ENCODE peak calls at places on chromosome 18, in seven cellular contexts. W, P, R, X, C, J and E are unnamed samples. For H3K4me1, the result is how much of the 10 kb centered on the place peaks cover.

GRCh38 chr18:63410792-63411191 is 11.5 kb downstream of the VPS4B start:
- DNase-seq in W (no peak), R (no peak), C (no peak), P (no peak), X (no peak), J (no peak), E (peak)

GRCh38 chr18:50133526-50133925 is 61.4 kb downstream of the MYO5B start:
- DNase-seq in X (no peak), R (no peak), W (no peak), P (no peak), J (no peak), C (no peak), E (no peak)

GRCh38 chr18:49447810-49448745 is 12.4 kb downstream of the DYM start:
- DNase-seq in R (peak), P (no peak), X (no peak), W (peak), J (no peak), C (peak), E (peak)

GRCh38 chr18:26960901-26961300 is 95.4 kb upstream of the AQP4 start:
- DNase-seq in R (no peak), C (no peak), J (no peak), W (no peak), P (no peak), X (no peak), E (no peak)

GRCh38 chr18:58362027-58362575 is 266.8 kb downstream of the ALPK2 start:
- DNase-seq in W (no peak), R (peak), C (no peak), J (no peak), X (no peak), P (no peak), E (peak)

GRCh38 chr18:32405588-32405987 is 65.1 kb downstream of the GAREM1 start:
- DNase-seq in R (no peak), W (no peak), P (no peak), C (no peak), X (no peak), J (no peak), E (no peak)

GRCh38 chr18:61129001-61129400 is 204.2 kb upstream of the CDH20 start:
- DNase-seq in J (no peak), R (no peak), X (no peak), C (peak), P (no peak), W (no peak), E (no peak)

GRCh38 chr18:48828713-48829442 is 121.9 kb downstream of the SMAD7 start:
- DNase-seq in J (no peak), P (peak), W (no peak), C (peak), R (no peak), X (no peak), E (peak)

GRCh38 chr18:51051105-51051712 is 21.2 kb downstream of the SMAD4 start:
- DNase-seq in C (peak), J (no peak), W (no peak), R (peak), X (no peak), P (no peak), E (peak)

GRCh38 chr18:45774065-45774521 is 50.1 kb downstream of the SLC14A1 start:
- DNase-seq in P (no peak), X (no peak), R (no peak), C (no peak), W (no peak), J (no peak), E (no peak)

GRCh38 chr18:51191139-51191717 is 6.3 kb downstream of the MEX3C start:
- DNase-seq in X (no peak), R (no peak), J (no peak), C (no peak), P (no peak), W (no peak), E (no peak)

GRCh38 chr18:58911766-58912165 is 47.1 kb downstream of the ZNF532 start:
- DNase-seq in X (no peak), P (no peak), W (no peak), C (peak), R (peak), J (peak), E (peak)

GRCh38 chr18:8793445-8794132 is 88.2 kb downstream of the MTCL1 start:
- DNase-seq in J (no peak), C (no peak), P (no peak), W (no peak), X (no peak), R (no peak), E (no peak)

GRCh38 chr18:62001396-62001795 is 108.6 kb upstream of the RNF152 start:
- DNase-seq in X (no peak), R (no peak), P (no peak), W (no peak), C (peak), J (no peak), E (no peak)

GRCh38 chr18:32552421-32553030 is 81.8 kb upstream of the GAREM1 start:
- DNase-seq in J (no peak), C (peak), R (peak), X (no peak), P (peak), W (peak), E (peak)

GRCh38 chr18:59033361-59033760 is 106.3 kb upstream of the SEC11C start:
- DNase-seq in P (no peak), W (no peak), X (no peak), R (no peak), C (peak), J (no peak), E (no peak)

GRCh38 chr18:59459352-59460059 is 100.4 kb upstream of the LMAN1 start:
- DNase-seq in X (no peak), J (no peak), C (peak), W (no peak), R (peak), P (no peak), E (peak)

GRCh38 chr18:57805117-57805516 is 2.0 kb upstream of the ATP8B1 start:
- DNase-seq in C (no peak), W (no peak), R (no peak), X (no peak), J (no peak), P (no peak), E (no peak)

GRCh38 chr18:31555971-31556747 is 35.5 kb upstream of the TTR start:
- DNase-seq in R (peak), C (peak), P (no peak), J (no peak), W (no peak), X (no peak), E (peak)

GRCh38 chr18:42030586-42031182 is 75.7 kb downstream of the PIK3C3 start:
- DNase-seq in W (no peak), P (no peak), R (peak), X (no peak), C (peak), J (no peak), E (peak)

GRCh38 chr18:659597-659996 is 2.1 kb downstream of the TYMS start:
- DNase-seq in W (no peak), X (no peak), R (no peak), J (no peak), P (no peak), C (no peak), E (no peak)

GRCh38 chr18:32298289-32298688 is 108.5 kb downstream of the MEP1B start:
- DNase-seq in R (no peak), W (no peak), P (no peak), X (no peak), J (no peak), C (no peak), E (no peak)

GRCh38 chr18:1779587-1779986 is 791.7 kb downstream of the METTL4 start:
- DNase-seq in R (no peak), P (no peak), J (no peak), C (no peak), X (no peak), W (no peak), E (no peak)

GRCh38 chr18:74299746-74300145 is 8.0 kb upstream of the CYB5A start:
- DNase-seq in P (no peak), R (no peak), X (no peak), W (no peak), J (no peak), C (no peak), E (no peak)

GRCh38 chr18:60067426-60068210 is 167.8 kb downstream of the PMAIP1 start:
- DNase-seq in W (no peak), X (no peak), R (no peak), P (no peak), J (no peak), C (peak), E (no peak)

GRCh38 chr18:2147424-2147823 is 423.9 kb downstream of the METTL4 start:
- DNase-seq in C (no peak), W (no peak), R (no peak), X (no peak), P (no peak), J (no peak), E (no peak)

GRCh38 chr18:69161383-69162028 is 239.2 kb upstream of the DOK6 start:
- DNase-seq in X (no peak), C (peak), R (peak), W (no peak), P (no peak), J (no peak), E (peak)

GRCh38 chr18:48218285-48219022 is 190.7 kb downstream of the ZBTB7C start:
- DNase-seq in J (no peak), P (no peak), W (no peak), R (no peak), X (no peak), C (no peak), E (no peak)

GRCh38 chr18:45920367-45920766 is 46.8 kb downstream of the EPG5 start:
- DNase-seq in X (no peak), C (no peak), J (peak), P (peak), R (peak), W (no peak), E (no peak)

GRCh38 chr18:29154758-29155725 is 978.1 kb upstream of the CDH2 start:
- DNase-seq in X (no peak), P (no peak), J (no peak), W (no peak), C (no peak), R (peak), E (peak)

GRCh38 chr18:1104265-1104792 is 199.7 kb downstream of the ADCYAP1 start:
- DNase-seq in R (no peak), P (no peak), C (no peak), J (no peak), W (no peak), X (no peak), E (no peak)

GRCh38 chr18:31410716-31411483 is 34.3 kb downstream of the DSG4 start:
- DNase-seq in J (no peak), X (no peak), W (no peak), C (peak), P (no peak), R (no peak), E (no peak)

GRCh38 chr18:32618501-32618985 is 147.9 kb upstream of the GAREM1 start:
- DNase-seq in C (peak), P (no peak), R (no peak), W (no peak), J (no peak), X (no peak), E (no peak)

GRCh38 chr18:58125183-58125582 is 81.2 kb downstream of the NEDD4L start:
- DNase-seq in C (peak), P (no peak), W (no peak), X (no peak), J (no peak), R (peak), E (no peak)

GRCh38 chr18:70377857-70378701 is 89.2 kb downstream of the SOCS6 start:
- DNase-seq in W (no peak), X (no peak), R (no peak), P (no peak), J (no peak), C (no peak), E (no peak)

GRCh38 chr18:70376137-70376913 is 87.5 kb downstream of the SOCS6 start:
- DNase-seq in R (no peak), W (no peak), X (no peak), J (no peak), P (no peak), C (no peak), E (no peak)

GRCh38 chr18:70377317-70377799 is 88.5 kb downstream of the SOCS6 start:
- DNase-seq in R (peak), W (no peak), P (peak), J (no peak), X (no peak), C (no peak), E (peak)

GRCh38 chr18:70374154-70374553 is 85.3 kb downstream of the SOCS6 start:
- DNase-seq in R (peak), P (no peak), J (no peak), C (no peak), W (no peak), X (no peak), E (no peak)

DNA sequence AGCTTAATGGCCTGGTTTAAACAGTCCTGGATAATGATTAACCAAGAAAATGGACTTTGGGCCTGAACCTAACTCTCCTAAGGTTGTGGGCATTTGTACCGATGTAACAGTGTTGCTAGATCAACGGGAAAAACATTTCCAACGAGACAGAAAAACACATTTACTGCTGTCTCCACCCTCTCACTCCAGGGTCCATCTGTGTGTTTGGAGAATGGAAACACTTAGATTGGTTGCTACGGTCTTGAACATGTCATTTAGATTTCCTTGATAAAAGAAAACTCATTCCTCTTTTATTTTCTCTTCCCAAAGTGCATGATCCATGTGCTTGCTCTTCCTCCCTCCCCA is 88.0 kb downstream of the SOCS6 start:
- DNase-seq in C (no peak), W (no peak), P (no peak), R (peak), J (no peak), X (no peak), E (peak)
- H3K4me1 ChIP-seq in C (under half), W (under half), P (under half), R (half or more), J (under half), X (under half), E (under half)

DNA sequence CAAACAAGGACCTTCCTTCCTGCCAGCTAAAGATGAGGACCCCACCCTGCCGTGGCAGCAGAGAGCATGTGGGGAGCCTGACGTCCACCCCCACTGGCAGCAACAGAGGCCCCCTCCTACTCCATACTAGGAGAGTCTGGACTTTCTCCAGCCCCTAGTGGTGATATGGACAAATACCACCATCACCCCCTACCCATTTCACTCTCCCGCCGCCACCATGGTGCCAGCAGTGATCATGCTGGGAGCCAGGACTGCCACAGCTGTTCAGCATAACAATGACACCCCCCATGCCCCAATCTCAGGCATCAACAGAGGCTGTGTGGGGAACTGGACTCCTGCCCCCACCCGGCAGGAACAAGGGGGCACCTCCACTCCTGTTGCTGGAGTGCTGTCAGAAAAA is 42.7 kb upstream of the ATP9B start:
- DNase-seq in W (no peak), J (no peak), P (no peak), C (peak), R (no peak), X (no peak), E (no peak)
- H3K4me1 ChIP-seq in W (under half), J (under half), P (under half), C (under half), R (under half), X (under half), E (under half)

GRCh38 chr18:24503182-24503581 is 42.7 kb downstream of the HRH4 start:
- DNase-seq in R (no peak), W (no peak), X (no peak), C (no peak), J (no peak), P (no peak), E (no peak)

GRCh38 chr18:24502621-24503020 is 42.2 kb downstream of the HRH4 start:
- DNase-seq in J (no peak), X (no peak), P (no peak), R (no peak), C (peak), W (no peak), E (no peak)

GRCh38 chr18:24504401-24504800 is 44.0 kb downstream of the HRH4 start:
- DNase-seq in P (no peak), X (no peak), W (no peak), C (no peak), R (no peak), J (no peak), E (no peak)

GRCh38 chr18:24509435-24509834 is 49.0 kb downstream of the HRH4 start:
- DNase-seq in C (no peak), P (no peak), X (no peak), W (no peak), R (no peak), J (no peak), E (no peak)

DNA sequence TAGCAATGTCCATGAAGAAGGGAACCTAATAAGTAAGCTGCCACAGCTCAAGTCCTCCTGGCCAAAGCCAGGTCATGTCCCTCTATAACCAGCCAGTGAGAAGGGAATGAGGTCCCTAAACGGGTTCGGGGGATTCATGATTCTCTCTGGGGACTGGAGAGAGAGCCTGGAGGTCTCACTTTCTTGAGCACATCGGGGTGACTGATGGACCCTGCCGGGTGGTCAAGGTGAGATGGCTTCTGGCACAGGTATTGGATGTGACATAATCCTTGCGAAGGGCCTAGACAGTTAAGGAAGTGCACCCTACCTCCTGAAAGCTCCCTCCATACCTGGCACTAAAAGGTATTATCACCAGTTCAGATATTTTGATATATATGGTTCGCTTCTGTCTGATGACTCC is 45.7 kb downstream of the HRH4 start:
- DNase-seq in R (no peak), C (no peak), W (no peak), J (no peak), P (no peak), X (no peak), E (no peak)
- H3K4me1 ChIP-seq in R (under half), C (under half), W (under half), J (under half), P (under half), X (under half), E (under half)

GRCh38 chr18:10419420-10420103 is 34.9 kb upstream of the APCDD1 start:
- DNase-seq in C (no peak), J (no peak), W (no peak), X (no peak), R (no peak), P (no peak), E (no peak)
- H3K4me1 ChIP-seq in C (under half), J (under half), W (under half), X (under half), R (under half), P (under half), E (under half)

GRCh38 chr18:44742741-44743311 is 62.1 kb downstream of the SETBP1 start:
- DNase-seq in P (peak), X (no peak), J (peak), R (peak), W (no peak), C (peak), E (no peak)

GRCh38 chr18:44741551-44741950 is 60.9 kb downstream of the SETBP1 start:
- DNase-seq in P (no peak), W (no peak), R (no peak), J (no peak), C (no peak), X (no peak), E (no peak)

GRCh38 chr18:44742126-44742525 is 61.4 kb downstream of the SETBP1 start:
- DNase-seq in W (no peak), X (no peak), J (no peak), R (no peak), P (no peak), C (no peak), E (no peak)

GRCh38 chr18:44744206-44745180 is 63.8 kb downstream of the SETBP1 start:
- DNase-seq in C (peak), R (no peak), J (no peak), W (no peak), X (no peak), P (no peak), E (no peak)

DNA sequence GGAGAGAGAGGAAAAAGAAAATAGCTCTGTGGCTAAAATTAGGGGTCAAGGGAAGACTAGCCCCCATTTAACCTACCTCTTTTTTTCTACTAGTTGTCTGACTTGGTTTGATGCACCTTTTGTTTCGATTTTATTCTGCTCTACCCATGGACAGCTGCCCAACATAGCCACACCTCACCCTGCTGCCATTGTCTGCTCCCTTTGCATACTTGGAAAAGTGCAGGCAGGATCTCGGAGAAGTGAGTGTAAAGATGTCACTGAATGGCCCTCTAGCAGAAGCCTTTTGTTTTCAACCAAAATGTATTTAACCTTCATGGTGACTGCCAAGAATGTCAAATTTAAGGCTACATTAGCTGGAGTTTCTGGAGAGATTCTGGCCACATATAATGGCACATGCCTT is 62.9 kb downstream of the SETBP1 start:
- DNase-seq in C (no peak), R (no peak), P (no peak), W (no peak), X (no peak), J (no peak), E (no peak)
- H3K4me1 ChIP-seq in C (under half), R (under half), P (under half), W (under half), X (under half), J (under half), E (under half)

GRCh38 chr18:13465126-13465446 is 246.5 kb downstream of the LDLRAD4 start:
- DNase-seq in X (no peak), P (no peak), R (no peak), J (no peak), C (no peak), W (no peak), E (no peak)

GRCh38 chr18:13462686-13463085 is 244.1 kb downstream of the LDLRAD4 start:
- DNase-seq in R (no peak), X (no peak), J (no peak), P (no peak), C (no peak), W (no peak), E (no peak)

GRCh38 chr18:13463526-13463925 is 245.0 kb downstream of the LDLRAD4 start:
- DNase-seq in P (no peak), R (no peak), W (no peak), X (no peak), C (no peak), J (no peak), E (no peak)

GRCh38 chr18:13464432-13465125 is 246.0 kb downstream of the LDLRAD4 start:
- DNase-seq in P (peak), J (no peak), X (peak), C (no peak), W (peak), R (no peak), E (no peak)

DNA sequence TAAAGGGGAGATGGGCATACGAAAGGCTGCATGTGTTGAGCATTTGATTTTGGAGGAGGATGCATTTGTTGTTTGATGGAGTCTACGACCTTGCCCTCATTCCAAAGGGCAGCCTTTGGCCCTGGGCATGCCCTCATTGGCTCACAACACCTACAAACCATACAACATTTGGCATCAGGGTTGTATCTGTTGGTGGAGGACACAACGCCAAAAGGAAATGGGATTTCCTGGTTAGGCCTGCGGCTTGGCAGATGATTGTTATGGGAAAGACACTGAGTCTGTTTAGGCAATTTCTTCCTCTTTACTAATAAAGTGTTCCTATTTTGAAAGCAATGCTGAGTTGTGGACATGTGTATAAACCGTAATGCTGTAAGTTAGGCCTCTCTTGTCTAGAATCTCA is 246.9 kb downstream of the LDLRAD4 start:
- DNase-seq in J (no peak), X (no peak), W (no peak), R (no peak), P (no peak), C (no peak), E (no peak)
- H3K4me1 ChIP-seq in J (under half), X (under half), W (under half), R (under half), P (under half), C (under half), E (under half)